ENCODE peak calls at places on chromosome 2, in seven cellular contexts. B is prostate gland, I is ascending aorta, D is colonic mucosa, C is hepatocyte, G is kidney, Q is PC-3. T is an unnamed sample.

GRCh38 chr2:120892967-120893667 is 157.4 kb downstream of the GLI2 start:
- DNase-seq in B (no peak), I (no peak), C (no peak), D (no peak), G (no peak), Q (no peak), T (no peak)

GRCh38 chr2:237434916-237435315 is 21.0 kb upstream of the COL6A3 start:
- DNase-seq in I (no peak), B (no peak), C (no peak), G (no peak), Q (peak; percentile 72), D (no peak), T (no peak)

GRCh38 chr2:171281116-171281515 is 120.4 kb upstream of the TLK1 start:
- DNase-seq in B (no peak), C (no peak), D (no peak), Q (no peak), G (no peak), I (no peak), T (no peak)

GRCh38 chr2:228556707-228557106 is 375.2 kb upstream of the SPHKAP start:
- DNase-seq in D (peak; percentile 63), C (peak; percentile 14), B (no peak), I (no peak), Q (peak; percentile 80), G (no peak), T (no peak)

GRCh38 chr2:156765450-156765849 is 329.3 kb downstream of the GPD2 start:
- DNase-seq in B (no peak), C (no peak), G (no peak), Q (no peak), D (no peak), I (no peak), T (no peak)

GRCh38 chr2:8197101-8197500 is 484.8 kb upstream of the ID2 start:
- DNase-seq in D (no peak), C (no peak), Q (peak; percentile 17), I (no peak), B (no peak), G (no peak), T (no peak)

GRCh38 chr2:172484253-172484652 is 56.9 kb downstream of the ITGA6 start:
- DNase-seq in C (peak; percentile 26), Q (peak; percentile 47), I (no peak), D (no peak), B (no peak), G (no peak), T (no peak)

GRCh38 chr2:27494284-27494943 is 586 bp downstream of the FNDC4 start:
- DNase-seq in I (no peak), D (no peak), G (peak; percentile 77), B (no peak), Q (no peak), C (peak; percentile 67), T (peak; percentile 85)

GRCh38 chr2:108907822-108908716 is 81.0 kb downstream of the EDAR start:
- DNase-seq in G (no peak), Q (no peak), B (no peak), D (no peak), C (no peak), I (no peak), T (peak; percentile 55)

GRCh38 chr2:181163139-181163538 is 182.7 kb downstream of the UBE2E3 start:
- DNase-seq in G (no peak), I (no peak), C (no peak), Q (no peak), B (no peak), D (no peak), T (no peak)

GRCh38 chr2:176101216-176101845 is 1.7 kb downstream of the HOXD12 start:
- DNase-seq in B (no peak), Q (no peak), C (no peak), I (no peak), D (peak; percentile 13), G (no peak), T (no peak)

GRCh38 chr2:238220892-238221521 is 17.5 kb upstream of the ILKAP start:
- DNase-seq in Q (no peak), C (no peak), I (no peak), G (no peak), D (no peak), B (no peak), T (no peak)

GRCh38 chr2:160075171-160075570 is 12.8 kb upstream of the PLA2R1 start:
- DNase-seq in I (no peak), B (no peak), G (no peak), C (no peak), Q (no peak), D (peak; percentile 31), T (no peak)

GRCh38 chr2:10238991-10239485 is 63.7 kb upstream of the HPCAL1 start:
- DNase-seq in Q (no peak), D (no peak), C (no peak), G (no peak), B (no peak), I (no peak), T (no peak)

DNA sequence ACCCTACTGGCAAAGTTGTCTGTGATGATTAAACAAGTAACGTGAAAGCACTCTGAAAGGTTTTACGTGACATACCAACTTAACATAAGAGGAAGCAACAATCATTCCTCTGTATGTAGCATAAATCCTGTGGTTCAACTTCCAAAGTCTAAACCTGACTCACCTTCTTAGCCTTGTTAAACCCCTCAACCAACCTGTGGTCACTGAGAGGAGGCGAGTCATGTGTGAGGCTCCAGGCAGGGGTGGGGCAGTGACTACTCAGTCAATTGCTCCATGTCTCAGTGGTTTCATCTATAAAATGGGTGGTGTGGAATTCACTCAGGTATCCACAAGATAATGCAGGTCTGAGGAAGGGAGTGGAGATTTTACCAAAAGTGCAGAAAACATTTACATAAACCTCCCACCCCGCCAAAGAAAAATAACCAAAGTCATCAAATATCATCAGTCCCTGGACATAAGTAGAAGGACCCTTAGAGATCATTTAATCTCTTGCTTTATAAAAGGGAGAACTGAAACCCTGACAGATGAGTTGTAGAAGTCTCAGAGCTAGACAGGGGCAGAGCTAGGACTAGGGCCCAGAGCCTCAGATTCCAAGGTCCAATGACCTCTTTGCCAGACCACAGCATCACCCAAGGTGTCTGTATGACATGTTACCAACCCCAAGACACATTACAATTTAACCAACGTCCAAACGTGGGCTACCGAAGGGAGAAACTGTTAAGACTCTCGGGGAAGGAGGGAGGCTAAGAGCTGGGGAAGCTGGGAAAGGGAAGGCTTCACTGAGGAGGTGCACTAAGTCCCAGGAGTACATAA is 3.7 kb upstream of the PCBP1 start:
- DNase-seq in C (peak; percentile 71), Q (peak; percentile 96), G (no peak), I (no peak), D (peak; percentile 75), B (no peak), T (no peak)
- H3K4me1 ChIP-seq in C (peaks cover 30% of the 10 kb centered on the region), Q (peaks cover 44% of the 10 kb centered on the region), G (peaks cover 38% of the 10 kb centered on the region), I (peaks cover 5% of the 10 kb centered on the region), D (peaks cover 9% of the 10 kb centered on the region), B (peaks cover 14% of the 10 kb centered on the region), T (peaks cover 30% of the 10 kb centered on the region)

GRCh38 chr2:12715258-12715865 is 1.4 kb upstream of the TRIB2 start:
- DNase-seq in C (no peak), B (no peak), Q (no peak), G (no peak), I (no peak), D (no peak), T (no peak)

GRCh38 chr2:12716250-12717190 is at the start of gene TRIB2:
- DNase-seq in I (peak; percentile 69), D (peak; percentile 74), Q (peak; percentile 82), B (peak; percentile 87), C (peak; percentile 94), G (peak; percentile 97), T (peak; percentile 92)

GRCh38 chr2:12715878-12716249 is 872 bp upstream of the TRIB2 start:
- DNase-seq in Q (peak; percentile 89), B (peak; percentile 74), I (no peak), C (peak; percentile 88), G (peak; percentile 93), D (peak; percentile 78), T (peak; percentile 78)

GRCh38 chr2:12712871-12713270 is 3.9 kb upstream of the TRIB2 start:
- DNase-seq in Q (no peak), D (no peak), I (no peak), B (no peak), C (peak; percentile 21), G (no peak), T (no peak)

GRCh38 chr2:12714391-12715221 is 2.1 kb upstream of the TRIB2 start:
- DNase-seq in G (peak; percentile 63), B (no peak), I (no peak), Q (peak; percentile 96), C (no peak), D (no peak), T (no peak)
- H3K27ac ChIP-seq in G (peak overlapping the region; percentile 92), B (peak overlapping the region; percentile 86), I (peak overlapping the region; percentile 95), Q (peak overlapping the region; percentile 99), C (peak overlapping the region; percentile 96), D (peak overlapping the region; percentile 87), T (peak overlapping the region; percentile 98)

GRCh38 chr2:66446178-66446860 is 11.4 kb downstream of the MEIS1 start:
- DNase-seq in B (no peak), C (peak; percentile 28), I (no peak), G (peak; percentile 84), Q (no peak), D (no peak), T (no peak)

GRCh38 chr2:66445076-66445724 is 10.3 kb downstream of the MEIS1 start:
- DNase-seq in Q (no peak), D (no peak), G (peak; percentile 70), C (peak; percentile 35), B (no peak), I (no peak), T (no peak)

GRCh38 chr2:66445781-66446177 is 10.9 kb downstream of the MEIS1 start:
- DNase-seq in C (peak; percentile 55), G (no peak), B (no peak), D (no peak), Q (no peak), I (no peak), T (no peak)

GRCh38 chr2:66443183-66443976 is 8.5 kb downstream of the MEIS1 start:
- DNase-seq in I (no peak), B (no peak), C (no peak), Q (no peak), G (peak; percentile 66), D (no peak), T (no peak)

DNA sequence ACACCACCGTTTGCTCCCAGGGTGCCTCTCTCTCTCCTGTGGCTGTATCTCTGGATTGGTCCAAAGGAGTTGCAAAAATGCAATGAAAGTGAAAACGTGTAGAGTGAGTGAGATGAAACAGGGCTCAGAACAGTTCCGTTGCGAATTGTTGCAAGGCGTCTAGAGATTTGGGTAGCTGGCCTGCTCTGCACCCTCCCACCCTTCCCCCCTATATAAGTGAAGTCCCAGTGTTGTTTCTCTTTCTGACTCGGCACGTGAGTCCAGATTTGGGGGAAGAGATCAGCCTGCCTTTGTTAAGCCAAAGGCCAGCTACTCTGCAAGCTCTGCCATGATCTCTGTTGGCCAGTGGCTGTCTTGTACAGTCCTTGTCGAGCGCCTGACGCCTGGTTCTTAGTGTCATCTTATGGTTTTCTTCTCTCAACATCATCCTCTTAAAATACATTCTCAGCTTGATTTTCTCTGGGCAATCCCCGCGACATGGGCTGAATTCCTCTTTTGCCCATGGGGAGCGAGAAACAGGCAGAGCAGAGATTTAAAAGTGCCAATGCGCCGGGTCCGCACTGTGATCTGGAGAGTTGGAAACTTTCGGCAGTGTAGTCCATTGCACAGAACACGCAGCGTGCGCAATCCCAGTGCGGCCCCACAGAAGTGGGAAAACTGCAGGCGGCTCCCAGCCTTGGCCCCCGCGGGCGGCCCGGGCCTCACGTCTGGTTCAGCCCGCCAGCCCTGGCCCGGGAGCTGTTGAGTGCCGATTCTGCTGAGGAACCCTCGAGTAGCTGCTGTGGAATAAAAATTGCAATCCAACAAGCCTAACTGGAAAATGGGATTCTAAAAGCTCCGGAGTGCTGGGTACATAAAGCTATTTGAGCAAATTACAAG is 9.3 kb downstream of the MEIS1 start:
- DNase-seq in G (peak; percentile 63), B (no peak), D (no peak), Q (no peak), I (no peak), C (no peak), T (no peak)
- H3K4me3 ChIP-seq in G (peak overlapping the region; percentile 9), B (peak overlapping the region; percentile 31), D (no peak overlapping the region), Q (no peak overlapping the region), I (peak overlapping the region; percentile 57), C (no peak overlapping the region), T (peak overlapping the region; percentile 44)

GRCh38 chr2:20141806-20142205 is 83.1 kb downstream of the SDC1 start:
- DNase-seq in G (no peak), I (no peak), Q (no peak), B (no peak), D (no peak), C (no peak), T (no peak)
- H3K4me1 ChIP-seq in G (peaks cover 5% of the 10 kb centered on the region), I (peaks cover 3% of the 10 kb centered on the region), Q (peaks cover 19% of the 10 kb centered on the region), B (no peaks in the 10 kb centered on the region), D (no peaks in the 10 kb centered on the region), C (peaks cover 14% of the 10 kb centered on the region), T (no peaks in the 10 kb centered on the region)

T was measured in right atrium auricular region.